ENCODE peak calls at places on chromosome 18, in ten cellular contexts. One of them, this sample, is unnamed.

GRCh38 chr18:2480536-2480935 is 90.8 kb downstream of the METTL4 start:
- DNase-seq in AG10803: no peak
- DNase-seq in B cell: no peak
- DNase-seq in ovary: no peak
- DNase-seq in bronchial epithelial cell: peak
- DNase-seq in heart right ventricle: no peak
- DNase-seq in astrocyte of the spinal cord: peak
- DNase-seq in cardiac fibroblast: no peak
- DNase-seq in colonic mucosa: no peak
- DNase-seq in ascending aorta: no peak
- DNase-seq in this sample: no peak

GRCh38 chr18:14978962-14979535 is 231.1 kb downstream of the ANKRD30B start:
- DNase-seq in AG10803: peak
- DNase-seq in B cell: no peak
- DNase-seq in ovary: no peak
- DNase-seq in bronchial epithelial cell: no peak
- DNase-seq in heart right ventricle: no peak
- DNase-seq in astrocyte of the spinal cord: peak
- DNase-seq in cardiac fibroblast: no peak
- DNase-seq in colonic mucosa: peak
- DNase-seq in ascending aorta: no peak
- DNase-seq in this sample: peak

GRCh38 chr18:75253784-75254183 is 43.2 kb downstream of the TSHZ1 start:
- DNase-seq in AG10803: peak
- DNase-seq in B cell: no peak
- DNase-seq in ovary: no peak
- DNase-seq in bronchial epithelial cell: no peak
- DNase-seq in heart right ventricle: no peak
- DNase-seq in astrocyte of the spinal cord: peak
- DNase-seq in cardiac fibroblast: peak
- DNase-seq in colonic mucosa: no peak
- DNase-seq in ascending aorta: no peak
- DNase-seq in this sample: peak

GRCh38 chr18:46407471-46408166 is 249.4 kb downstream of the LOXHD1 start:
- DNase-seq in AG10803: peak
- DNase-seq in B cell: no peak
- DNase-seq in ovary: no peak
- DNase-seq in bronchial epithelial cell: peak
- DNase-seq in heart right ventricle: no peak
- DNase-seq in astrocyte of the spinal cord: peak
- DNase-seq in cardiac fibroblast: no peak
- DNase-seq in colonic mucosa: no peak
- DNase-seq in ascending aorta: peak
- DNase-seq in this sample: peak

GRCh38 chr18:26468931-26469340 is 79.4 kb downstream of the KCTD1 start:
- DNase-seq in AG10803: no peak
- DNase-seq in B cell: no peak
- DNase-seq in ovary: no peak
- DNase-seq in bronchial epithelial cell: no peak
- DNase-seq in heart right ventricle: no peak
- DNase-seq in astrocyte of the spinal cord: no peak
- DNase-seq in cardiac fibroblast: no peak
- DNase-seq in colonic mucosa: no peak
- DNase-seq in ascending aorta: no peak
- DNase-seq in this sample: no peak

GRCh38 chr18:45197526-45197970 is 417.7 kb upstream of the SLC14A2 start:
- DNase-seq in AG10803: peak
- DNase-seq in B cell: no peak
- DNase-seq in ovary: no peak
- DNase-seq in bronchial epithelial cell: peak
- DNase-seq in heart right ventricle: no peak
- DNase-seq in astrocyte of the spinal cord: peak
- DNase-seq in cardiac fibroblast: peak
- DNase-seq in colonic mucosa: no peak
- DNase-seq in ascending aorta: no peak
- DNase-seq in this sample: peak

GRCh38 chr18:50518787-50519520 is 40.9 kb upstream of the MAPK4 start:
- DNase-seq in AG10803: no peak
- DNase-seq in B cell: no peak
- DNase-seq in ovary: no peak
- DNase-seq in bronchial epithelial cell: peak
- DNase-seq in heart right ventricle: no peak
- DNase-seq in astrocyte of the spinal cord: no peak
- DNase-seq in cardiac fibroblast: peak
- DNase-seq in colonic mucosa: no peak
- DNase-seq in ascending aorta: no peak
- DNase-seq in this sample: peak

GRCh38 chr18:35193313-35193712 is 47.5 kb upstream of the ZNF397 start:
- DNase-seq in AG10803: no peak
- DNase-seq in B cell: no peak
- DNase-seq in ovary: no peak
- DNase-seq in bronchial epithelial cell: no peak
- DNase-seq in heart right ventricle: no peak
- DNase-seq in astrocyte of the spinal cord: no peak
- DNase-seq in cardiac fibroblast: no peak
- DNase-seq in colonic mucosa: no peak
- DNase-seq in ascending aorta: no peak
- DNase-seq in this sample: no peak

DNA sequence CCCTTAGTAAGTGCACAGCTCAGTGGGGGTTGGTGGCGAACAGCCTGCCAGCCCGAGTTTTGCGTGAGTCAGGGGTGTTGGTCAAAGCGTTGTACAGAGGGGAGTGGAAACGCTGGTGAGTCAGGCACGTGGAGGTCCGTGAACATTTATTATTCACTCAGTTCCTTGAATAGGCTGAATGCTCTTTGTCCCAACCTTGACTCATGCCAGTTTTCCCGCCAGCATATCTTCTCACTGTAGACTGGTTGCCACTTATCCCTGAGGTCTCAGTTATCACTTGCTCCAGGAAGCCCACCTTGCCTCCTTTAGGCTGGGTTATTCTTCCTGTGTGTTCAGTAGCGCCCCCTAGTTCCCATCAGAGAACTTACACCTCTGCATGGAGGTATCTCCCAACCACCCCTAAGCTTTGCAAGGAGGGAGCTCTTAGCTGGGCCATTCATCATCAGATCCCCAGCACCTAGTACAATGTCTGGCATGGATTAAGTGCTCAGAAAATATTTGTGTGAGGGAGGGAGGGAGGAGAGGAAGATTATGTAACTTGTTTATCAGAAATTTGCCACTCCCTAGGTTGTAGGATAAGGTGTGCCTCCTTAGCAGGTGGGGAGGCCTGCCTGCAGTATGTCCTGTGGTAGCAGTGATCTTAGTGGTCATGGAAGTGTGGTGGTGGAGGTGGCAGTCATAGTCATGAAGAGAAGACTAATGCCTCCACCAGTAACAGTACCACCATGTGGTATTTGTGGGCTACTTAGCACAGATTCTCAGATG is 72.1 kb downstream of the CABLES1 start:
- DNase-seq in AG10803: no peak
- DNase-seq in B cell: no peak
- DNase-seq in ovary: no peak
- DNase-seq in bronchial epithelial cell: no peak
- DNase-seq in heart right ventricle: no peak
- DNase-seq in astrocyte of the spinal cord: peak
- DNase-seq in cardiac fibroblast: no peak
- DNase-seq in colonic mucosa: no peak
- DNase-seq in ascending aorta: no peak
- DNase-seq in this sample: peak
- TF ChIP-seq CTCF in AG10803: peak
- TF ChIP-seq CTCF in B cell: peak
- TF ChIP-seq CTCF in ovary: no peak
- TF ChIP-seq CTCF in bronchial epithelial cell: peak
- TF ChIP-seq CTCF in heart right ventricle: peak
- TF ChIP-seq CTCF in astrocyte of the spinal cord: peak
- TF ChIP-seq CTCF in cardiac fibroblast: peak
- TF ChIP-seq CTCF in colonic mucosa: peak
- TF ChIP-seq CTCF in ascending aorta: no peak
- TF ChIP-seq CTCF in this sample: peak

GRCh38 chr18:33746261-33746660 is 168.2 kb downstream of the ASXL3 start:
- DNase-seq in AG10803: no peak
- DNase-seq in B cell: no peak
- DNase-seq in ovary: no peak
- DNase-seq in bronchial epithelial cell: no peak
- DNase-seq in heart right ventricle: no peak
- DNase-seq in astrocyte of the spinal cord: no peak
- DNase-seq in cardiac fibroblast: no peak
- DNase-seq in colonic mucosa: no peak
- DNase-seq in ascending aorta: no peak
- DNase-seq in this sample: no peak

GRCh38 chr18:33755918-33756590 is 178.0 kb downstream of the ASXL3 start:
- DNase-seq in AG10803: peak
- DNase-seq in B cell: no peak
- DNase-seq in ovary: no peak
- DNase-seq in bronchial epithelial cell: peak
- DNase-seq in heart right ventricle: no peak
- DNase-seq in astrocyte of the spinal cord: peak
- DNase-seq in cardiac fibroblast: peak
- DNase-seq in colonic mucosa: peak
- DNase-seq in ascending aorta: no peak
- DNase-seq in this sample: peak

GRCh38 chr18:33749831-33750230 is 171.8 kb downstream of the ASXL3 start:
- DNase-seq in AG10803: no peak
- DNase-seq in B cell: no peak
- DNase-seq in ovary: no peak
- DNase-seq in bronchial epithelial cell: no peak
- DNase-seq in heart right ventricle: no peak
- DNase-seq in astrocyte of the spinal cord: no peak
- DNase-seq in cardiac fibroblast: no peak
- DNase-seq in colonic mucosa: no peak
- DNase-seq in ascending aorta: no peak
- DNase-seq in this sample: no peak

GRCh38 chr18:33757037-33757436 is 179.0 kb downstream of the ASXL3 start:
- DNase-seq in AG10803: peak
- DNase-seq in B cell: no peak
- DNase-seq in ovary: no peak
- DNase-seq in bronchial epithelial cell: peak
- DNase-seq in heart right ventricle: no peak
- DNase-seq in astrocyte of the spinal cord: peak
- DNase-seq in cardiac fibroblast: no peak
- DNase-seq in colonic mucosa: no peak
- DNase-seq in ascending aorta: no peak
- DNase-seq in this sample: peak

DNA sequence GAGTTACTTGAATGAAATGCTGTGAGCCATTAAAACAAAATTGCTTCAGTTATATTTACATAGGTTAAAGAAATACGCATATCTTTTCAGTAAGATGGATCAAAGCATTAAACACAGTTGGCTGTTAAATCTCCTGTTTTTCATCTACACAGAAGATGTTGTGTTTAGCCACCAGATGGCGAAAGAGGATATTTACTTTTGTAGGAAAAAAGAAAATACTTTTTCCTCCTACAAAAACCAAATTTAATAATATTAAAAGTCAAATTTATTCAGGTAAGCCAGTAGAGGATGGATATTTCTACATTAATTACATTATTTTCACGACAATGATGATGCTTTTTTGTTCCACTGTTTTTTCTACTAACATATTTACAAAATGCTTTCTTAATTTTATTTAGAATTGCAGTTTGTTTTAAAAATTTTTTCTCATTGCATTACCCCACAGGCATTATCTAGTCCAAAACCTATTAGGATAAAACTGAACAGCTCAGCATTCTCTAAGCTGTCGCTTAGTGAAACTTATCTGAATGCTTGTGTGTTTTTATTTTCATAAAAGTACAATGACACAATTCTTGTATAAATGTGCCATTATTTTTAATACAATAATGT is 173.7 kb downstream of the ASXL3 start:
- DNase-seq in AG10803: peak
- DNase-seq in B cell: no peak
- DNase-seq in ovary: no peak
- DNase-seq in bronchial epithelial cell: peak
- DNase-seq in heart right ventricle: no peak
- DNase-seq in astrocyte of the spinal cord: peak
- DNase-seq in cardiac fibroblast: peak
- DNase-seq in colonic mucosa: no peak
- DNase-seq in ascending aorta: no peak
- DNase-seq in this sample: peak
- TF ChIP-seq CTCF in AG10803: peak
- TF ChIP-seq CTCF in B cell: no peak
- TF ChIP-seq CTCF in ovary: no peak
- TF ChIP-seq CTCF in bronchial epithelial cell: peak
- TF ChIP-seq CTCF in heart right ventricle: peak
- TF ChIP-seq CTCF in astrocyte of the spinal cord: peak
- TF ChIP-seq CTCF in cardiac fibroblast: peak
- TF ChIP-seq CTCF in colonic mucosa: peak
- TF ChIP-seq CTCF in ascending aorta: no peak
- TF ChIP-seq CTCF in this sample: peak

GRCh38 chr18:31396796-31397195 is 20.2 kb downstream of the DSG4 start:
- DNase-seq in AG10803: no peak
- DNase-seq in B cell: no peak
- DNase-seq in ovary: no peak
- DNase-seq in bronchial epithelial cell: no peak
- DNase-seq in heart right ventricle: no peak
- DNase-seq in astrocyte of the spinal cord: no peak
- DNase-seq in cardiac fibroblast: no peak
- DNase-seq in colonic mucosa: peak
- DNase-seq in ascending aorta: no peak
- DNase-seq in this sample: no peak
- TF ChIP-seq CTCF in AG10803: no peak
- TF ChIP-seq CTCF in B cell: no peak
- TF ChIP-seq CTCF in ovary: no peak
- TF ChIP-seq CTCF in bronchial epithelial cell: no peak
- TF ChIP-seq CTCF in heart right ventricle: peak
- TF ChIP-seq CTCF in astrocyte of the spinal cord: no peak
- TF ChIP-seq CTCF in cardiac fibroblast: no peak
- TF ChIP-seq CTCF in colonic mucosa: no peak
- TF ChIP-seq CTCF in ascending aorta: no peak
- TF ChIP-seq CTCF in this sample: no peak

GRCh38 chr18:48108136-48108535 is 177.7 kb upstream of the SMAD2 start:
- DNase-seq in AG10803: no peak
- DNase-seq in B cell: no peak
- DNase-seq in ovary: no peak
- DNase-seq in bronchial epithelial cell: no peak
- DNase-seq in heart right ventricle: no peak
- DNase-seq in astrocyte of the spinal cord: no peak
- DNase-seq in cardiac fibroblast: no peak
- DNase-seq in colonic mucosa: no peak
- DNase-seq in ascending aorta: no peak
- DNase-seq in this sample: no peak

GRCh38 chr18:48104703-48105102 is 174.2 kb upstream of the SMAD2 start:
- DNase-seq in AG10803: no peak
- DNase-seq in B cell: no peak
- DNase-seq in ovary: no peak
- DNase-seq in bronchial epithelial cell: no peak
- DNase-seq in heart right ventricle: no peak
- DNase-seq in astrocyte of the spinal cord: no peak
- DNase-seq in cardiac fibroblast: no peak
- DNase-seq in colonic mucosa: no peak
- DNase-seq in ascending aorta: no peak
- DNase-seq in this sample: no peak

GRCh38 chr18:48106976-48107781 is 176.7 kb upstream of the SMAD2 start:
- DNase-seq in AG10803: peak
- DNase-seq in B cell: no peak
- DNase-seq in ovary: no peak
- DNase-seq in bronchial epithelial cell: no peak
- DNase-seq in heart right ventricle: no peak
- DNase-seq in astrocyte of the spinal cord: no peak
- DNase-seq in cardiac fibroblast: no peak
- DNase-seq in colonic mucosa: peak
- DNase-seq in ascending aorta: no peak
- DNase-seq in this sample: no peak

GRCh38 chr18:48106498-48106897 is 176.0 kb upstream of the SMAD2 start:
- DNase-seq in AG10803: no peak
- DNase-seq in B cell: no peak
- DNase-seq in ovary: no peak
- DNase-seq in bronchial epithelial cell: no peak
- DNase-seq in heart right ventricle: no peak
- DNase-seq in astrocyte of the spinal cord: no peak
- DNase-seq in cardiac fibroblast: no peak
- DNase-seq in colonic mucosa: no peak
- DNase-seq in ascending aorta: no peak
- DNase-seq in this sample: no peak

DNA sequence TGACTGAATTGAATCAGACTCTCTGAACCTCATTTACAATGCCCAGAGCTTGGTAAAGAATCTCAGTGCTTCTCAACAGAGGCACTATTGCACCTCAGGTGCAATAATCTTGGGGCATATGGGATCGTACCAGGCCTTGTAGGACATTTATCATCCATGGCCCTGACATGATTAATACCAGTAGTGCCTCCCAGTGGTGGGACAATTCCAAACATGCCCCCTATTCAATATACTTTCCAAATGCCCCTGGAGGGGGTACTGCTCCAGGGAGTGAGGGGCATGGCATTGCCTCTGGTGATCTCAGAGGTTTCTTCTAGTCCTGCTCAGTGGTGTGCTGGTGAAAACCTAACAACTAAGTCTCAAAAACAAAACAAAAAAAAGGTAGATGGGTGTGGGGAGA is 174.9 kb upstream of the SMAD2 start:
- DNase-seq in AG10803: no peak
- DNase-seq in B cell: no peak
- DNase-seq in ovary: no peak
- DNase-seq in bronchial epithelial cell: peak
- DNase-seq in heart right ventricle: no peak
- DNase-seq in astrocyte of the spinal cord: no peak
- DNase-seq in cardiac fibroblast: no peak
- DNase-seq in colonic mucosa: no peak
- DNase-seq in ascending aorta: no peak
- DNase-seq in this sample: no peak
- TF ChIP-seq CTCF in AG10803: no peak
- TF ChIP-seq CTCF in B cell: no peak
- TF ChIP-seq CTCF in ovary: no peak
- TF ChIP-seq CTCF in bronchial epithelial cell: peak
- TF ChIP-seq CTCF in heart right ventricle: peak
- TF ChIP-seq CTCF in astrocyte of the spinal cord: no peak
- TF ChIP-seq CTCF in cardiac fibroblast: no peak
- TF ChIP-seq CTCF in colonic mucosa: no peak
- TF ChIP-seq CTCF in ascending aorta: no peak
- TF ChIP-seq CTCF in this sample: no peak